ENCODE peak calls at places on chromosomes 7 and 10, in four cellular contexts. One of them, this sample, is unnamed.

GRCh38 chr7:157816526-157817250 is 479.9 kb downstream of the DNAJB6 start:
- DNase-seq in ovary: no peak
- DNase-seq in esophagus squamous epithelium: no peak
- DNase-seq in brain microvascular endothelial cell: no peak
- DNase-seq in this sample: no peak

GRCh38 chr7:45070254-45070642 is 18.5 kb downstream of the NACAD start:
- DNase-seq in ovary: no peak
- DNase-seq in esophagus squamous epithelium: no peak
- DNase-seq in brain microvascular endothelial cell: no peak
- DNase-seq in this sample: no peak

GRCh38 chr7:100682991-100683658 is 9.6 kb downstream of the GNB2 start:
- DNase-seq in ovary: peak; percentile 15
- DNase-seq in esophagus squamous epithelium: no peak
- DNase-seq in brain microvascular endothelial cell: no peak
- DNase-seq in this sample: no peak

GRCh38 chr7:84939888-84940287 is 247.0 kb downstream of the SEMA3D start:
- DNase-seq in ovary: no peak
- DNase-seq in esophagus squamous epithelium: no peak
- DNase-seq in brain microvascular endothelial cell: no peak
- DNase-seq in this sample: no peak

GRCh38 chr10:62779487-62780248 is 24.9 kb upstream of the ADO start:
- DNase-seq in ovary: no peak
- DNase-seq in esophagus squamous epithelium: no peak
- DNase-seq in brain microvascular endothelial cell: peak; percentile 16
- DNase-seq in this sample: no peak

GRCh38 chr7:116164552-116164951 is 45.8 kb upstream of the TES start:
- DNase-seq in ovary: no peak
- DNase-seq in esophagus squamous epithelium: no peak
- DNase-seq in brain microvascular endothelial cell: no peak
- DNase-seq in this sample: no peak

GRCh38 chr7:92953657-92954056 is 117.3 kb upstream of the CDK6 start:
- DNase-seq in ovary: no peak
- DNase-seq in esophagus squamous epithelium: no peak
- DNase-seq in brain microvascular endothelial cell: no peak
- DNase-seq in this sample: no peak

GRCh38 chr10:87585565-87586514 is 73.8 kb upstream of the PAPSS2 start:
- DNase-seq in ovary: no peak
- DNase-seq in esophagus squamous epithelium: no peak
- DNase-seq in brain microvascular endothelial cell: peak; percentile 36
- DNase-seq in this sample: no peak

GRCh38 chr10:71985542-71986250 is 21.5 kb downstream of the CHST3 start:
- DNase-seq in ovary: no peak
- DNase-seq in esophagus squamous epithelium: no peak
- DNase-seq in brain microvascular endothelial cell: peak; percentile 69
- DNase-seq in this sample: no peak

GRCh38 chr7:106542550-106543220 is 118.3 kb downstream of the CCDC71L start:
- DNase-seq in ovary: peak; percentile 44
- DNase-seq in esophagus squamous epithelium: no peak
- DNase-seq in brain microvascular endothelial cell: peak; percentile 85
- DNase-seq in this sample: peak; percentile 77

GRCh38 chr10:78177431-78178185 is 143.9 kb downstream of the RPS24 start:
- DNase-seq in ovary: no peak
- DNase-seq in esophagus squamous epithelium: no peak
- DNase-seq in brain microvascular endothelial cell: no peak
- DNase-seq in this sample: no peak

GRCh38 chr7:2862831-2863361 is 18.8 kb upstream of the GNA12 start:
- DNase-seq in ovary: peak; percentile 54
- DNase-seq in esophagus squamous epithelium: no peak
- DNase-seq in brain microvascular endothelial cell: peak; percentile 85
- DNase-seq in this sample: no peak

GRCh38 chr10:129888784-129889616 is 75.1 kb downstream of the EBF3 start:
- DNase-seq in ovary: no peak
- DNase-seq in esophagus squamous epithelium: no peak
- DNase-seq in brain microvascular endothelial cell: peak; percentile 4
- DNase-seq in this sample: no peak